ENCODE peak calls at places on chromosomes 4 and X, in seven cellular contexts. Z, B, C, M, O, N and L are unnamed samples.

GRCh38 chrX:41275661-41276609 is 58.0 kb upstream of the DDX3X start:
- DNase-seq in Z (peak; percentile 48), M (peak; percentile 66), N (peak; percentile 80), C (peak; percentile 20), B (peak; percentile 79), O (peak; percentile 90), L (no peak)

GRCh38 chrX:40749874-40750273 is 14.5 kb upstream of the MED14 start:
- DNase-seq in Z (no peak), C (no peak), M (no peak), N (no peak), O (no peak), B (no peak), L (no peak)

GRCh38 chr4:120664851-120665250 is 257.7 kb downstream of the PRDM5 start:
- DNase-seq in O (peak; percentile 56), B (no peak), M (no peak), N (no peak), Z (no peak), C (no peak), L (no peak)

GRCh38 chr4:83191026-83191425 is 76.5 kb upstream of the PLAC8 start:
- DNase-seq in B (no peak), M (no peak), C (no peak), O (no peak), Z (peak; percentile 9), N (no peak), L (no peak)

GRCh38 chr4:25439913-25440477 is 62.9 kb downstream of the ANAPC4 start:
- DNase-seq in B (peak; percentile 72), C (peak; percentile 56), O (peak; percentile 76), Z (peak; percentile 51), M (no peak), N (peak; percentile 72), L (peak; percentile 27)

GRCh38 chr4:174334628-174335027 is 50.9 kb downstream of the CEP44 start:
- DNase-seq in M (no peak), N (no peak), B (no peak), C (no peak), O (no peak), Z (no peak), L (no peak)

GRCh38 chr4:167578906-167579305 is 344.6 kb upstream of the SPOCK3 start:
- DNase-seq in O (no peak), M (no peak), N (no peak), C (no peak), B (no peak), Z (no peak), L (no peak)

GRCh38 chr4:173443121-173443520 is 44.2 kb upstream of the SCRG1 start:
- DNase-seq in B (no peak), Z (no peak), C (no peak), M (no peak), N (no peak), O (no peak), L (no peak)

GRCh38 chr4:140233811-140234696 is 80.1 kb upstream of the MAML3 start:
- DNase-seq in O (no peak), C (no peak), B (no peak), M (no peak), N (no peak), Z (peak; percentile 87), L (peak; percentile 73)

GRCh38 chr4:119124314-119124713 is 11.3 kb upstream of the MYOZ2 start:
- DNase-seq in O (no peak), N (no peak), B (no peak), Z (peak; percentile 85), M (no peak), C (no peak), L (no peak)

GRCh38 chr4:23062188-23062587 is 369.5 kb downstream of the GBA3 start:
- DNase-seq in M (no peak), B (no peak), Z (no peak), O (no peak), N (no peak), C (no peak), L (no peak)

GRCh38 chr4:139484861-139485311 is 31.0 kb downstream of the RAB33B start:
- DNase-seq in N (no peak), Z (no peak), B (no peak), M (no peak), O (no peak), C (no peak), L (no peak)

GRCh38 chrX:107450823-107451509 is 1.5 kb downstream of the FRMPD3 start:
- DNase-seq in O (peak; percentile 59), Z (no peak), N (peak; percentile 77), C (no peak), M (no peak), B (no peak), L (no peak)

GRCh38 chr4:81375745-81376144 is 96.0 kb downstream of the RASGEF1B start:
- DNase-seq in M (no peak), O (no peak), Z (no peak), B (no peak), C (no peak), N (no peak), L (no peak)

GRCh38 chr4:153792007-153792892 is 3.4 kb upstream of the SFRP2 start:
- DNase-seq in B (no peak), Z (peak; percentile 22), O (peak; percentile 76), C (no peak), M (no peak), N (peak; percentile 80), L (no peak)

GRCh38 chr4:108370291-108370690 is 201.6 kb upstream of the LEF1 start:
- DNase-seq in N (no peak), M (no peak), C (no peak), Z (no peak), B (no peak), O (no peak), L (no peak)

GRCh38 chr4:1746265-1746691 is 25.0 kb downstream of the TACC3 start:
- DNase-seq in N (peak; percentile 88), O (peak; percentile 96), C (no peak), B (no peak), M (peak; percentile 77), Z (peak; percentile 54), L (no peak)

GRCh38 chr4:88697588-88698329 is at the start of gene NAP1L5:
- DNase-seq in C (no peak), Z (peak; percentile 81), B (peak; percentile 80), N (peak; percentile 35), O (peak; percentile 55), M (peak; percentile 70), L (peak; percentile 49)

GRCh38 chr4:6957994-6958393 is 48.4 kb downstream of the TBC1D14 start:
- DNase-seq in M (no peak), B (peak; percentile 62), C (no peak), O (peak; percentile 55), N (no peak), Z (no peak), L (no peak)

GRCh38 chrX:8971116-8971515 is 62.8 kb downstream of the FAM9B start:
- DNase-seq in C (peak; percentile 40), M (no peak), N (peak; percentile 31), Z (peak; percentile 49), O (no peak), B (no peak), L (no peak)

GRCh38 chr4:140818433-140818832 is 62.2 kb upstream of the TBC1D9 start:
- DNase-seq in O (no peak), Z (no peak), N (no peak), M (no peak), B (no peak), C (no peak), L (no peak)

GRCh38 chr4:99087887-99088484 is 602 bp downstream of the ADH5 start:
- DNase-seq in M (peak; percentile 44), N (peak; percentile 67), B (peak; percentile 87), O (peak; percentile 17), Z (peak; percentile 70), C (no peak), L (peak; percentile 54)

GRCh38 chrX:150907474-150907873 is 9.0 kb upstream of the CD99L2 start:
- DNase-seq in Z (no peak), M (peak; percentile 30), C (no peak), O (no peak), N (peak; percentile 3), B (no peak), L (no peak)

GRCh38 chrX:40108084-40108958 is 10.6 kb upstream of the BCOR start:
- DNase-seq in Z (peak; percentile 69), C (no peak), N (peak; percentile 58), B (no peak), M (peak; percentile 26), O (peak; percentile 53), L (no peak)

GRCh38 chrX:48493890-48494364 is 14.9 kb upstream of the PORCN start:
- DNase-seq in C (no peak), O (peak; percentile 74), Z (peak; percentile 32), B (no peak), N (peak; percentile 52), M (no peak), L (no peak)

GRCh38 chr4:1819284-1819683 is 26.2 kb downstream of the FGFR3 start:
- DNase-seq in C (no peak), N (no peak), B (no peak), O (no peak), Z (no peak), M (no peak), L (no peak)

GRCh38 chr4:24517676-24518075 is 66.7 kb downstream of the DHX15 start:
- DNase-seq in N (no peak), C (no peak), M (no peak), B (no peak), O (no peak), Z (no peak), L (no peak)

GRCh38 chrX:14028473-14028872 is 1.2 kb downstream of the GEMIN8 start:
- DNase-seq in Z (no peak), B (no peak), O (no peak), N (no peak), C (no peak), M (no peak), L (no peak)
- H3K4me3 ChIP-seq in Z (peak overlapping the region; percentile 78), B (peak overlapping the region; percentile 61), O (peak overlapping the region; percentile 89), N (peak overlapping the region; percentile 45), C (peak overlapping the region; percentile 54), M (no peak overlapping the region), L (peak overlapping the region; percentile 56)

GRCh38 chr4:86961605-86962295 is 26.9 kb downstream of the AFF1 start:
- DNase-seq in Z (peak; percentile 84), N (peak; percentile 81), M (no peak), O (peak; percentile 68), B (no peak), C (no peak), L (peak; percentile 74)
- H3K4me3 ChIP-seq in Z (no peak overlapping the region), N (no peak overlapping the region), M (no peak overlapping the region), O (no peak overlapping the region), B (no peak overlapping the region), C (no peak overlapping the region), L (no peak overlapping the region)

GRCh38 chrX:17861496-17862011 is 456 bp upstream of the RAI2 start:
- DNase-seq in B (no peak), C (no peak), O (no peak), M (no peak), Z (no peak), N (no peak), L (no peak)
- H3K4me3 ChIP-seq in B (peak overlapping the region; percentile 49), C (no peak overlapping the region), O (no peak overlapping the region), M (peak overlapping the region; percentile 56), Z (no peak overlapping the region), N (peak overlapping the region; percentile 36), L (no peak overlapping the region)

DNA sequence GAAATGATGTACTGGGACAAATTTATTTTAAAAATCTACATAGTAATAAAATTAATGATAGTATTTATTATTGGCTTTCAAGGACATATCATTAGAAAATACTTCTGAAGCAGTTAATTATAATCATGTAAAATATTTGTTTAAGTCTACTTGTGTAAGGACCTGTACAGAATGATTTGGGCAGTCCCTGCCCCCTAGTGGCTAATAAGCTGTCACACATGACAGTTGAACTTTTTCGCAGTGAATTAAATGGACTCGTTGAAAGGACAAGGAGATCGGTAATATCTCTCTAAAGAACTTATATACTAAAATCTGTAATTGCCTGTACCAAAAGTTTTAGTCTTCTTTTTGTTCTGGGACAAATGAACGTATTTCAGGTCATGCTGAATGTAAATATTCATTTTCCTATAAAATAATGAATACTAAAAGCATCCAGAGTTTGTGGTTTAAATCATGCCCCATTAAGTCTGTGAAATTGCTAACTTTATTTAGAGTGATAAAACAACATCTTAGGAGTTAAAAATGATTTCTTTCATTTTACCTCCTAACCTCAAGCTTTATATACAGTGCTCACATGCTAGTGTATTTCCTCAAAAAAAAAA is 13.6 kb downstream of the EXOC1 start:
- DNase-seq in B (no peak), C (peak; percentile 9), M (no peak), Z (peak; percentile 73), O (peak; percentile 22), N (peak; percentile 71), L (peak; percentile 30)
- H3K4me3 ChIP-seq in B (no peak overlapping the region), C (no peak overlapping the region), M (no peak overlapping the region), Z (no peak overlapping the region), O (no peak overlapping the region), N (no peak overlapping the region), L (no peak overlapping the region)